ENCODE peak calls at places on chromosomes 12 and 14, in eight cellular contexts. R is kidney epithelial cell, Y is hepatocyte, F is smooth muscle cell of the brain vasculature, I is AG09319, G is fibroblast of mammary gland, C is M059J, S is T-helper 9 cell. Z is an unnamed sample.

GRCh38 chr12:44875954-44876553 is at the start of gene NELL2:
- DNase-seq in G (peak), Y (peak), S (peak), F (no peak), R (no peak), C (peak), I (no peak), Z (peak)

GRCh38 chr12:46300906-46301305 is 32.1 kb upstream of the SLC38A1 start:
- DNase-seq in R (no peak), I (no peak), C (no peak), Y (no peak), F (peak), G (peak), S (no peak), Z (no peak)

GRCh38 chr12:108358580-108358965 is 19.5 kb upstream of the CMKLR1 start:
- DNase-seq in C (no peak), Y (no peak), R (no peak), F (no peak), S (no peak), I (no peak), G (no peak), Z (no peak)

GRCh38 chr12:29921307-29921706 is 137.6 kb upstream of the TMTC1 start:
- DNase-seq in S (no peak), G (peak), C (peak), I (no peak), R (peak), F (no peak), Y (peak), Z (peak)

GRCh38 chr12:93886533-93887511 is 209.6 kb downstream of the CRADD start:
- DNase-seq in C (peak), F (peak), S (no peak), I (peak), Y (no peak), G (peak), R (no peak), Z (no peak)

GRCh38 chr12:84131076-84131475 is 781.5 kb downstream of the SLC6A15 start:
- DNase-seq in R (no peak), C (no peak), S (no peak), G (peak), Y (no peak), I (no peak), F (peak), Z (peak)

GRCh38 chr12:9741726-9742125 is 8.8 kb upstream of the CLECL1 start:
- DNase-seq in F (no peak), G (no peak), R (no peak), Y (no peak), C (peak), S (peak), I (no peak), Z (no peak)

GRCh38 chr14:68969278-68969677 is 9.8 kb downstream of the ACTN1 start:
- DNase-seq in S (no peak), Y (no peak), I (no peak), R (no peak), G (no peak), C (no peak), F (no peak), Z (no peak)

GRCh38 chr14:96783306-96784224 is 13.6 kb upstream of the VRK1 start:
- DNase-seq in G (peak), I (no peak), R (no peak), Y (no peak), C (peak), S (no peak), F (no peak), Z (peak)

GRCh38 chr14:87979689-87980088 is 13.3 kb downstream of the GALC start:
- DNase-seq in Y (no peak), I (no peak), C (no peak), G (no peak), S (no peak), R (no peak), F (no peak), Z (no peak)

GRCh38 chr14:57692671-57693070 is 173.2 kb downstream of the SLC35F4 start:
- DNase-seq in Y (peak), F (peak), R (peak), G (peak), I (peak), S (no peak), C (peak), Z (peak)

GRCh38 chr12:5560242-5560641 is 128.3 kb downstream of the NTF3 start:
- DNase-seq in F (no peak), Y (no peak), C (no peak), G (no peak), S (no peak), I (no peak), R (no peak), Z (no peak)

Z was measured in epithelial cell of esophagus.